ENCODE peak calls at places on chromosomes 6 and 20, in five cellular contexts. One of them, this sample, is unnamed.

GRCh38 chr6:112413805-112414204 is 66.7 kb downstream of the RFPL4B start:
- DNase-seq in H1: no peak
- DNase-seq in GM12878: no peak
- DNase-seq in HepG2: no peak
- DNase-seq in K562: no peak
- DNase-seq in this sample: no peak

GRCh38 chr6:166556871-166557322 is 29.6 kb downstream of the RAMACL start:
- DNase-seq in K562: no peak
- DNase-seq in H1: no peak
- DNase-seq in HepG2: no peak
- DNase-seq in GM12878: no peak
- DNase-seq in this sample: no peak

GRCh38 chr6:150451767-150452641 is 83.2 kb downstream of the IYD start:
- DNase-seq in HepG2: no peak
- DNase-seq in H1: no peak
- DNase-seq in GM12878: no peak
- DNase-seq in K562: no peak
- DNase-seq in this sample: no peak

GRCh38 chr6:128569737-128570438 is 49.5 kb upstream of the PTPRK start:
- DNase-seq in H1: no peak
- DNase-seq in HepG2: no peak
- DNase-seq in K562: no peak
- DNase-seq in GM12878: no peak
- DNase-seq in this sample: no peak

GRCh38 chr20:38055294-38055693 is 21.7 kb downstream of the RPRD1B start:
- DNase-seq in H1: no peak
- DNase-seq in GM12878: no peak
- DNase-seq in K562: no peak
- DNase-seq in HepG2: no peak
- DNase-seq in this sample: no peak

GRCh38 chr20:39041067-39041466 is 78.9 kb downstream of the DHX35 start:
- DNase-seq in H1: no peak
- DNase-seq in K562: no peak
- DNase-seq in HepG2: no peak
- DNase-seq in GM12878: no peak
- DNase-seq in this sample: no peak

GRCh38 chr6:164085552-164086325 is 671.2 kb downstream of the QKI start:
- DNase-seq in H1: no peak
- DNase-seq in HepG2: no peak
- DNase-seq in K562: no peak
- DNase-seq in GM12878: no peak
- DNase-seq in this sample: no peak

GRCh38 chr20:8155848-8156602 is 24.0 kb downstream of the PLCB1 start:
- DNase-seq in HepG2: peak
- DNase-seq in K562: no peak
- DNase-seq in GM12878: no peak
- DNase-seq in H1: no peak
- DNase-seq in this sample: no peak

GRCh38 chr20:41140226-41141133 is 3.1 kb downstream of the PLCG1 start:
- DNase-seq in GM12878: no peak
- DNase-seq in H1: no peak
- DNase-seq in K562: no peak
- DNase-seq in HepG2: peak
- DNase-seq in this sample: no peak

GRCh38 chr6:152129606-152130249 is 322.2 kb downstream of the ESR1 start:
- DNase-seq in H1: no peak
- DNase-seq in HepG2: no peak
- DNase-seq in K562: no peak
- DNase-seq in GM12878: no peak
- DNase-seq in this sample: no peak

DNA sequence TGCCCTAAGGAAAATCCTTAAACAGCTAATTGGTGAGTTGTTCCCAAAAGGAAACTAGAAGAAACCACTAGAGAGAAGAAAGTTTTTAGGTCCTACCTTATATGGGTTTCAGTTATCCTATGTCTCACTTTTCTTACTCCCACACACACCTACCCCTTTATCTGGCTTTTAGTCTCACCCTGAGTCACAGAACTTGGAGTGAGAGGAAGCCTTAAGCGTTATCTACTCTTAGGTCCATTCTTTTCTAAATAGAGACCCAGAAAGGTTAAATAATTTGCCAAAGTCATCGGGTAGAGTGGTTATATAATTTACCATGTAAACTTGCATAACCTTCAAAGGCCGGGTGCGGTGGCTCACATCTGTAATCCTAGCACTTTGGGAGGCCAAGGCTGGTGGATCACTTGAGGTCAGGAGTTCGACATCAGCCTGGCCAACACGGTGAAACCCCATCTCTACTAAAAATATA is 4.3 kb upstream of the RPP21 start:
- DNase-seq in H1: no peak
- DNase-seq in K562: peak
- DNase-seq in HepG2: no peak
- DNase-seq in GM12878: no peak
- DNase-seq in this sample: no peak
- TF ChIP-seq ATF2 in H1: no peak
- TF ChIP-seq ATF2 in K562: no peak
- TF ChIP-seq ATF2 in HepG2: no peak
- TF ChIP-seq ATF2 in GM12878: no peak
- TF ChIP-seq ATF2 in this sample: no peak

GRCh38 chr20:23047738-23048214 is 1.7 kb downstream of the THBD start:
- DNase-seq in HepG2: no peak
- DNase-seq in GM12878: no peak
- DNase-seq in H1: no peak
- DNase-seq in K562: no peak
- DNase-seq in this sample: peak
- TF ChIP-seq ATF2 in HepG2: no peak
- TF ChIP-seq ATF2 in GM12878: no peak
- TF ChIP-seq ATF2 in H1: no peak
- TF ChIP-seq ATF2 in K562: no peak
- TF ChIP-seq ATF2 in this sample: no peak

GRCh38 chr6:147530132-147531060 is 21.9 kb downstream of the SAMD5 start:
- DNase-seq in HepG2: no peak
- DNase-seq in H1: no peak
- DNase-seq in K562: no peak
- DNase-seq in GM12878: peak
- DNase-seq in this sample: no peak

GRCh38 chr6:147528511-147529145 is 20.1 kb downstream of the SAMD5 start:
- DNase-seq in GM12878: no peak
- DNase-seq in HepG2: no peak
- DNase-seq in H1: no peak
- DNase-seq in K562: no peak
- DNase-seq in this sample: no peak

GRCh38 chr6:147538821-147539220 is 30.3 kb downstream of the SAMD5 start:
- DNase-seq in H1: no peak
- DNase-seq in K562: no peak
- DNase-seq in HepG2: no peak
- DNase-seq in GM12878: no peak
- DNase-seq in this sample: no peak

GRCh38 chr6:147531321-147531720 is 22.8 kb downstream of the SAMD5 start:
- DNase-seq in K562: no peak
- DNase-seq in GM12878: no peak
- DNase-seq in HepG2: no peak
- DNase-seq in H1: no peak
- DNase-seq in this sample: no peak

GRCh38 chr6:147534116-147534865 is 25.8 kb downstream of the SAMD5 start:
- DNase-seq in H1: no peak
- DNase-seq in GM12878: no peak
- DNase-seq in HepG2: no peak
- DNase-seq in K562: no peak
- DNase-seq in this sample: no peak
- TF ChIP-seq ATF2 in H1: no peak
- TF ChIP-seq ATF2 in GM12878: no peak
- TF ChIP-seq ATF2 in HepG2: no peak
- TF ChIP-seq ATF2 in K562: no peak
- TF ChIP-seq ATF2 in this sample: no peak

DNA sequence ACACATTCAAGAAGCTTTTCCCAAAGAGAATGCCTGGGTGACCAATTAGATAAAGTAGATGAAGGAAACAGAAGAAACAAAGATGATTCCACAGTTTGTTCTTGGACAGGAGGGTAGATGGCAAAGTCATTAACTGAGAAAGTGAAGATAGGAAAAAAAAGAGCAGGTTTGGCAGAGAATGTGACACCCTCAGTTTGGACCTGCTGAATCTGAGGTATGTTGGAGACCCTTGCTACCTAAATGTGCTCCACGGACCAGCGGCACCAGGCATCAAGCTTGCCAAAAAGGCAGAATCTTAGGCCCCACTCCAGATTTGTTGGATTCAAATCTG is 49.7 kb downstream of the ARHGAP18 start:
- DNase-seq in H1: no peak
- DNase-seq in GM12878: no peak
- DNase-seq in HepG2: no peak
- DNase-seq in K562: no peak
- DNase-seq in this sample: no peak
- TF ChIP-seq ATF2 in H1: no peak
- TF ChIP-seq ATF2 in GM12878: no peak
- TF ChIP-seq ATF2 in HepG2: no peak
- TF ChIP-seq ATF2 in K562: no peak
- TF ChIP-seq ATF2 in this sample: no peak

GRCh38 chr20:1489328-1489727 is 1.9 kb downstream of the SIRPB2 start:
- DNase-seq in K562: no peak
- DNase-seq in HepG2: no peak
- DNase-seq in H1: no peak
- DNase-seq in GM12878: no peak
- DNase-seq in this sample: no peak

GRCh38 chr20:1491891-1492642 is 847 bp upstream of the SIRPB2 start:
- DNase-seq in K562: no peak
- DNase-seq in H1: no peak
- DNase-seq in HepG2: no peak
- DNase-seq in GM12878: no peak
- DNase-seq in this sample: no peak

GRCh38 chr20:1490643-1491042 is 577 bp downstream of the SIRPB2 start:
- DNase-seq in K562: no peak
- DNase-seq in H1: no peak
- DNase-seq in GM12878: no peak
- DNase-seq in HepG2: no peak
- DNase-seq in this sample: no peak

GRCh38 chr20:1491281-1491840 is at the start of gene SIRPB2:
- DNase-seq in GM12878: no peak
- DNase-seq in K562: no peak
- DNase-seq in H1: no peak
- DNase-seq in HepG2: no peak
- DNase-seq in this sample: no peak

GRCh38 chr20:1489764-1490436 is 1.3 kb downstream of the SIRPB2 start:
- DNase-seq in HepG2: no peak
- DNase-seq in K562: no peak
- DNase-seq in GM12878: no peak
- DNase-seq in H1: no peak
- DNase-seq in this sample: no peak
- TF ChIP-seq ATF2 in HepG2: no peak
- TF ChIP-seq ATF2 in K562: no peak
- TF ChIP-seq ATF2 in GM12878: no peak
- TF ChIP-seq ATF2 in H1: no peak
- TF ChIP-seq ATF2 in this sample: no peak

DNA sequence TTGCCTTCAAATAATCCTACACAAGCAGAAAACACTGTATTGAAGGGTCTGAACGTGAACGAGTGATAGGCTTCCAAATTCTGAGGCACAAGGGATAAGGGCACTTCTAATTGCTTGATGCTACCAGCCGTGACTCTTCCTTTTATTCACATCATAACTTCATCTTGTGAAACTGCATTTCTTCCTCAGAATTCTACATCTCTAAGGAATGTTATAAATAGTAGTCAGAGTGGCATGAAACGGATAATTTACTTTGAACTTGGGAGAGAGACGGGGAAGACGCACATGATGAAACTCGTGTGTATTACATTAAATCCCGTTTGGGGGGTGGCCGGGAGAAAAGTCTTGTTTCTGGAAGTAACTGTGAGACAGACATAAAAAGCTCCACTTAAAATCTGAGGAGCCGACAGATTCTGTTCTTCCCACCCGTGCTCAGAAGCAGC is 754 bp downstream of the HDDC2 start:
- DNase-seq in K562: no peak
- DNase-seq in H1: no peak
- DNase-seq in GM12878: no peak
- DNase-seq in HepG2: no peak
- DNase-seq in this sample: no peak
- TF ChIP-seq ATF2 in K562: no peak
- TF ChIP-seq ATF2 in H1: no peak
- TF ChIP-seq ATF2 in GM12878: no peak
- TF ChIP-seq ATF2 in HepG2: no peak
- TF ChIP-seq ATF2 in this sample: no peak

DNA sequence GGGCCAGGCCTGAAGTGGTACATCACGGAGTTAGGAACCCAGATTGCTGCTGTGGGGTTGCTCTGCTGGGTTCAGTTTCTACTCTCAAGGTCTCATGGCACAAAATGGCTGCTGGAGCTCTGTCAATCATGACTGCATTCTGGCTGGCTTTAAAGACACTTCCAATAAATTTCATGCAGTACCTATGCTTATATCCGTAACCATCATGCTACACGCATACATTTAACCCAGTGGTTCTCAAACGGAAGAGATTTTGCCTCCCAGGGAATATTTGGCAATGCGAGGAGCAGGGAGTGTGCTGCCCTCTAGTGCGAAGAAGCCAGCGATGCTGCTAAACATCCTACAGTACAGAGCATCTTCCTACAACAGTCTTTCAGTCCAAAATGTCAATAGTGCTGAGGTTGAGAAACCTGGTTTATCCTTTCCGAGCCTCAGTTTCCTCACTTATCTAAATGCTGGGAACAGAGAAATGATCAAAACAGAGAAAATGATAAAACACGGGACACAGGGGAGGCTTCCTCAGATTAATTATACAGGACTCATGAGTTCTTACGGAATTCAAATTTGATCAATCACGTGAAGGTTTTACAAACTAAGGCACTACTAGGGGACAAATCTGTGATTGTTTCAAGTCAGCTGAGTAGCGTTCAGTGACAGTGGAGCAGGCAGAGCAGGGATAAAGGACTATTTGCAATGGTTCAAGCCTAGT is 9.6 kb upstream of the SLC2A10 start:
- DNase-seq in HepG2: peak
- DNase-seq in H1: no peak
- DNase-seq in K562: peak
- DNase-seq in GM12878: no peak
- DNase-seq in this sample: peak
- TF ChIP-seq ATF2 in HepG2: peak
- TF ChIP-seq ATF2 in H1: no peak
- TF ChIP-seq ATF2 in K562: no peak
- TF ChIP-seq ATF2 in GM12878: no peak
- TF ChIP-seq ATF2 in this sample: no peak

GRCh38 chr20:33736962-33737361 is 5.2 kb downstream of the ZNF341 start:
- DNase-seq in H1: no peak
- DNase-seq in HepG2: no peak
- DNase-seq in GM12878: no peak
- DNase-seq in K562: no peak
- DNase-seq in this sample: no peak

GRCh38 chr20:33732166-33732970 is 572 bp downstream of the ZNF341 start:
- DNase-seq in GM12878: peak
- DNase-seq in HepG2: peak
- DNase-seq in K562: peak
- DNase-seq in H1: peak
- DNase-seq in this sample: peak

GRCh38 chr20:33730946-33731692 is 677 bp upstream of the ZNF341 start:
- DNase-seq in H1: no peak
- DNase-seq in HepG2: no peak
- DNase-seq in GM12878: no peak
- DNase-seq in K562: no peak
- DNase-seq in this sample: no peak

GRCh38 chr20:33731693-33732165 is at the start of gene ZNF341:
- DNase-seq in GM12878: peak
- DNase-seq in K562: peak
- DNase-seq in H1: peak
- DNase-seq in HepG2: peak
- DNase-seq in this sample: peak

GRCh38 chr20:33733654-33734576 is 2.1 kb downstream of the ZNF341 start:
- DNase-seq in HepG2: peak
- DNase-seq in K562: no peak
- DNase-seq in GM12878: peak
- DNase-seq in H1: peak
- DNase-seq in this sample: peak
- TF ChIP-seq ATF2 in HepG2: peak
- TF ChIP-seq ATF2 in K562: no peak
- TF ChIP-seq ATF2 in GM12878: no peak
- TF ChIP-seq ATF2 in H1: no peak
- TF ChIP-seq ATF2 in this sample: no peak